ENCODE peak calls at places on chromosomes 11 and 22, in five cellular contexts. One of them, this sample, is unnamed.

GRCh38 chr11:109085708-109086373 is 336.1 kb upstream of the C11orf87 start:
- DNase-seq in Peyer's patch: no peak
- DNase-seq in HFF-Myc: no peak
- DNase-seq in IMR-90: peak
- DNase-seq in choroid plexus epithelial cell: no peak
- DNase-seq in this sample: no peak

GRCh38 chr11:121688860-121689614 is 236.3 kb upstream of the SORL1-AS1 start:
- DNase-seq in Peyer's patch: no peak
- DNase-seq in HFF-Myc: no peak
- DNase-seq in IMR-90: no peak
- DNase-seq in choroid plexus epithelial cell: no peak
- DNase-seq in this sample: no peak

GRCh38 chr11:363948-364761 is 5.1 kb upstream of the B4GALNT4 start:
- DNase-seq in Peyer's patch: peak
- DNase-seq in HFF-Myc: peak
- DNase-seq in IMR-90: no peak
- DNase-seq in choroid plexus epithelial cell: no peak
- DNase-seq in this sample: no peak

GRCh38 chr11:20160425-20161229 is at the start of gene DBX1:
- DNase-seq in Peyer's patch: no peak
- DNase-seq in HFF-Myc: no peak
- DNase-seq in IMR-90: no peak
- DNase-seq in choroid plexus epithelial cell: no peak
- DNase-seq in this sample: no peak

GRCh38 chr11:114607753-114608459 is 12.3 kb upstream of the NXPE4 start:
- DNase-seq in Peyer's patch: no peak
- DNase-seq in HFF-Myc: no peak
- DNase-seq in IMR-90: no peak
- DNase-seq in choroid plexus epithelial cell: no peak
- DNase-seq in this sample: no peak

GRCh38 chr11:112143597-112143996 is 20.3 kb downstream of the IL18 start:
- DNase-seq in Peyer's patch: no peak
- DNase-seq in HFF-Myc: no peak
- DNase-seq in IMR-90: no peak
- DNase-seq in choroid plexus epithelial cell: no peak
- DNase-seq in this sample: no peak

GRCh38 chr22:41523464-41524221 is 20.6 kb downstream of the POLR3H start:
- DNase-seq in Peyer's patch: no peak
- DNase-seq in HFF-Myc: no peak
- DNase-seq in IMR-90: peak
- DNase-seq in choroid plexus epithelial cell: peak
- DNase-seq in this sample: no peak

GRCh38 chr11:57290288-57290687 is 34.5 kb downstream of the TNKS1BP1 start:
- DNase-seq in Peyer's patch: no peak
- DNase-seq in HFF-Myc: no peak
- DNase-seq in IMR-90: peak
- DNase-seq in choroid plexus epithelial cell: peak
- DNase-seq in this sample: no peak

GRCh38 chr22:43802897-43803495 is 9.1 kb downstream of the EFCAB6 start:
- DNase-seq in Peyer's patch: no peak
- DNase-seq in HFF-Myc: no peak
- DNase-seq in IMR-90: no peak
- DNase-seq in choroid plexus epithelial cell: no peak
- DNase-seq in this sample: no peak

GRCh38 chr22:29106839-29107238 is 34.0 kb downstream of the KREMEN1 start:
- DNase-seq in Peyer's patch: no peak
- DNase-seq in HFF-Myc: no peak
- DNase-seq in IMR-90: no peak
- DNase-seq in choroid plexus epithelial cell: no peak
- DNase-seq in this sample: no peak

GRCh38 chr11:73513707-73514106 is 84.2 kb downstream of the FAM168A start:
- DNase-seq in Peyer's patch: no peak
- DNase-seq in HFF-Myc: no peak
- DNase-seq in IMR-90: no peak
- DNase-seq in choroid plexus epithelial cell: no peak
- DNase-seq in this sample: no peak

GRCh38 chr11:88284306-88285057 is 53.1 kb downstream of the CTSC start:
- DNase-seq in Peyer's patch: no peak
- DNase-seq in HFF-Myc: no peak
- DNase-seq in IMR-90: peak
- DNase-seq in choroid plexus epithelial cell: peak
- DNase-seq in this sample: no peak

GRCh38 chr11:124761301-124762021 is 629 bp downstream of the ESAM start:
- DNase-seq in Peyer's patch: no peak
- DNase-seq in HFF-Myc: no peak
- DNase-seq in IMR-90: no peak
- DNase-seq in choroid plexus epithelial cell: no peak
- DNase-seq in this sample: no peak

GRCh38 chr22:41963453-41964105 is 5.7 kb upstream of the SEPTIN3 start:
- DNase-seq in Peyer's patch: no peak
- DNase-seq in HFF-Myc: no peak
- DNase-seq in IMR-90: peak
- DNase-seq in choroid plexus epithelial cell: peak
- DNase-seq in this sample: no peak

GRCh38 chr22:21445437-21446127 is 21.6 kb upstream of the TMEM191C start:
- DNase-seq in Peyer's patch: no peak
- DNase-seq in HFF-Myc: no peak
- DNase-seq in IMR-90: no peak
- DNase-seq in choroid plexus epithelial cell: no peak
- DNase-seq in this sample: no peak

GRCh38 chr11:37511425-37511933 is 913.4 kb upstream of the RAG2 start:
- DNase-seq in Peyer's patch: no peak
- DNase-seq in HFF-Myc: no peak
- DNase-seq in IMR-90: peak
- DNase-seq in choroid plexus epithelial cell: peak
- DNase-seq in this sample: peak

GRCh38 chr11:2581151-2581930 is 118.5 kb downstream of the KCNQ1OT1 start:
- DNase-seq in Peyer's patch: peak
- DNase-seq in HFF-Myc: no peak
- DNase-seq in IMR-90: no peak
- DNase-seq in choroid plexus epithelial cell: no peak
- DNase-seq in this sample: no peak

GRCh38 chr11:113084297-113084696 is 123.1 kb downstream of the NCAM1 start:
- DNase-seq in Peyer's patch: no peak
- DNase-seq in HFF-Myc: no peak
- DNase-seq in IMR-90: no peak
- DNase-seq in choroid plexus epithelial cell: no peak
- DNase-seq in this sample: no peak

GRCh38 chr11:130847517-130847916 is 68.8 kb downstream of the SNX19 start:
- DNase-seq in Peyer's patch: no peak
- DNase-seq in HFF-Myc: no peak
- DNase-seq in IMR-90: peak
- DNase-seq in choroid plexus epithelial cell: peak
- DNase-seq in this sample: peak

GRCh38 chr11:126167476-126167875 is 44.0 kb downstream of the RPUSD4 start:
- DNase-seq in Peyer's patch: no peak
- DNase-seq in HFF-Myc: no peak
- DNase-seq in IMR-90: no peak
- DNase-seq in choroid plexus epithelial cell: peak
- DNase-seq in this sample: no peak

GRCh38 chr11:2528301-2529050 is 83.7 kb downstream of the KCNQ1 start:
- DNase-seq in Peyer's patch: peak
- DNase-seq in HFF-Myc: no peak
- DNase-seq in IMR-90: no peak
- DNase-seq in choroid plexus epithelial cell: no peak
- DNase-seq in this sample: no peak

GRCh38 chr22:47724751-47725150 is 962.3 kb downstream of the TBC1D22A start:
- DNase-seq in Peyer's patch: no peak
- DNase-seq in HFF-Myc: no peak
- DNase-seq in IMR-90: no peak
- DNase-seq in choroid plexus epithelial cell: no peak
- DNase-seq in this sample: no peak

GRCh38 chr22:19448739-19449421 is 1.4 kb upstream of the C22orf39 start:
- DNase-seq in Peyer's patch: no peak
- DNase-seq in HFF-Myc: no peak
- DNase-seq in IMR-90: no peak
- DNase-seq in choroid plexus epithelial cell: no peak
- DNase-seq in this sample: no peak
- H3K4me3 ChIP-seq in Peyer's patch: no peak
- H3K4me3 ChIP-seq in HFF-Myc: peak
- H3K4me3 ChIP-seq in IMR-90: no peak
- H3K4me3 ChIP-seq in choroid plexus epithelial cell: no peak
- H3K4me3 ChIP-seq in this sample: no peak

DNA sequence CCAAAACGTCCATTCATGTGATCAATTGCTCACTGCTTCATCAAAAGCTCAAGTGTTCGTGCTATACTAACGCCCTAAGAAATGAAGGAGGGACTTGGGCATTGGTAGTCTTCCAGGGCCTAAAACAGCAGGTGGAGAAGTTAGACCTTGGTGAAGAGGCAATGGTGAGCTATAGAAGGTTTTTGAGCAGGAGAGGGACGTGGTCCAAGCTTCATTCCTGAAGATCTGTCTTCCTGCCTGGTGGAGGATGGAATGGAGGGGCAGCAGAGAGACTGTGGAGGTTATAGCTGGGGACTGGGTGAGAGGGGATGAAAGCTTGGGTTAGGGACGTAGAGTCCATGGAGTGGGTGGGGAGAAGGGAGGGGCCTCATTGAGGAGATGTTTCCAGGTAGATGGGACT is 97.7 kb downstream of the TP53I11 start:
- DNase-seq in Peyer's patch: no peak
- DNase-seq in HFF-Myc: no peak
- DNase-seq in IMR-90: no peak
- DNase-seq in choroid plexus epithelial cell: no peak
- DNase-seq in this sample: no peak
- H3K4me3 ChIP-seq in Peyer's patch: no peak
- H3K4me3 ChIP-seq in HFF-Myc: no peak
- H3K4me3 ChIP-seq in IMR-90: no peak
- H3K4me3 ChIP-seq in choroid plexus epithelial cell: no peak
- H3K4me3 ChIP-seq in this sample: no peak

GRCh38 chr11:12090061-12090572 is 20.3 kb upstream of the MICAL2 start:
- DNase-seq in Peyer's patch: peak
- DNase-seq in HFF-Myc: peak
- DNase-seq in IMR-90: peak
- DNase-seq in choroid plexus epithelial cell: no peak
- DNase-seq in this sample: no peak
- H3K4me3 ChIP-seq in Peyer's patch: no peak
- H3K4me3 ChIP-seq in HFF-Myc: peak
- H3K4me3 ChIP-seq in IMR-90: no peak
- H3K4me3 ChIP-seq in choroid plexus epithelial cell: no peak
- H3K4me3 ChIP-seq in this sample: no peak

GRCh38 chr11:65577756-65578109 is 1.9 kb downstream of the EHBP1L1 start:
- DNase-seq in Peyer's patch: no peak
- DNase-seq in HFF-Myc: no peak
- DNase-seq in IMR-90: no peak
- DNase-seq in choroid plexus epithelial cell: no peak
- DNase-seq in this sample: no peak
- H3K4me3 ChIP-seq in Peyer's patch: peak
- H3K4me3 ChIP-seq in HFF-Myc: peak
- H3K4me3 ChIP-seq in IMR-90: no peak
- H3K4me3 ChIP-seq in choroid plexus epithelial cell: no peak
- H3K4me3 ChIP-seq in this sample: peak